ENCODE peak calls at places on chromosome 18, in seven cellular contexts. B is HCT116; Z is astrocyte of the spinal cord; A is HL-60; H is naive B cell; N is NCI-H510A treated with DMSO at 0.1 percent for 48 hours; Y is naive thymus-derived CD8-positive, alpha-beta T cell. D is an unnamed sample.

GRCh38 chr18:5440297-5440696 is 103.5 kb downstream of the EPB41L3 start:
- DNase-seq in B (no peak), Z (no peak), A (peak), H (peak), N (no peak), Y (no peak), D (no peak)

GRCh38 chr18:987325-988186 is 82.9 kb downstream of the ADCYAP1 start:
- DNase-seq in B (no peak), Z (peak), A (no peak), H (no peak), N (no peak), Y (no peak), D (no peak)

GRCh38 chr18:62369129-62369644 is 44.1 kb downstream of the TNFRSF11A start:
- DNase-seq in B (no peak), Z (no peak), A (no peak), H (no peak), N (no peak), Y (no peak), D (no peak)

GRCh38 chr18:62386616-62387015 is 61.5 kb downstream of the TNFRSF11A start:
- DNase-seq in B (no peak), Z (peak), A (no peak), H (no peak), N (no peak), Y (no peak), D (no peak)

GRCh38 chr18:79486356-79487197 is 90.8 kb downstream of the NFATC1 start:
- DNase-seq in B (no peak), Z (no peak), A (no peak), H (no peak), N (no peak), Y (no peak), D (no peak)

GRCh38 chr18:74630804-74631203 is 33.1 kb downstream of the ZNF407 start:
- DNase-seq in B (no peak), Z (no peak), A (no peak), H (no peak), N (no peak), Y (no peak), D (no peak)

GRCh38 chr18:76821356-76821874 is 942 bp upstream of the ZNF236 start:
- DNase-seq in B (no peak), Z (no peak), A (peak), H (no peak), N (no peak), Y (no peak), D (no peak)

GRCh38 chr18:72233106-72233505 is 311.0 kb downstream of the CBLN2 start:
- DNase-seq in B (no peak), Z (no peak), A (no peak), H (no peak), N (no peak), Y (no peak), D (no peak)

GRCh38 chr18:61569176-61569892 is 236.1 kb downstream of the CDH20 start:
- DNase-seq in B (no peak), Z (peak), A (no peak), H (no peak), N (no peak), Y (no peak), D (peak)

GRCh38 chr18:48319796-48320638 is 89.2 kb downstream of the ZBTB7C start:
- DNase-seq in B (no peak), Z (no peak), A (no peak), H (no peak), N (peak), Y (no peak), D (no peak)

GRCh38 chr18:74294526-74294925 is 2.8 kb upstream of the CYB5A start:
- DNase-seq in B (no peak), Z (no peak), A (no peak), H (no peak), N (no peak), Y (no peak), D (no peak)

GRCh38 chr18:40983835-40984234 is 971.2 kb upstream of the PIK3C3 start:
- DNase-seq in B (no peak), Z (no peak), A (no peak), H (no peak), N (no peak), Y (no peak), D (no peak)

GRCh38 chr18:50473896-50474295 is 86.0 kb upstream of the MAPK4 start:
- DNase-seq in B (no peak), Z (no peak), A (no peak), H (no peak), N (peak), Y (no peak), D (no peak)

GRCh38 chr18:3832211-3832610 is 382.2 kb downstream of the TGIF1 start:
- DNase-seq in B (no peak), Z (no peak), A (no peak), H (no peak), N (peak), Y (no peak), D (no peak)

GRCh38 chr18:54806526-54806925 is 21.8 kb upstream of the RAB27B start:
- DNase-seq in B (no peak), Z (peak), A (no peak), H (no peak), N (no peak), Y (no peak), D (no peak)

GRCh38 chr18:7896164-7896563 is 329.0 kb downstream of the PTPRM start:
- DNase-seq in B (no peak), Z (no peak), A (no peak), H (no peak), N (no peak), Y (no peak), D (no peak)